ENCODE peak calls at places on chromosomes 12 and 14, in five cellular contexts. N, J, Y, I and G are unnamed samples.

GRCh38 chr12:16348435-16349131 is 1.1 kb downstream of the MGST1 start:
- DNase-seq in N (no peak), J (no peak), Y (no peak), I (no peak), G (no peak)

GRCh38 chr14:50936882-50937281 is 7.4 kb downstream of the PYGL start:
- DNase-seq in N (no peak), J (no peak), Y (no peak), I (no peak), G (no peak)

GRCh38 chr14:52473557-52473956 is 78.7 kb downstream of the TXNDC16 start:
- DNase-seq in N (no peak), J (no peak), Y (no peak), I (no peak), G (no peak)

GRCh38 chr14:89228921-89229639 is 188.0 kb downstream of the FOXN3 start:
- DNase-seq in N (no peak), J (no peak), Y (no peak), I (no peak), G (no peak)

GRCh38 chr12:129927316-129927900 is 23.6 kb upstream of the TMEM132D start:
- DNase-seq in N (no peak), J (no peak), Y (no peak), I (no peak), G (no peak)

GRCh38 chr12:130713581-130713991 is 2.5 kb downstream of the RIMBP2 start:
- DNase-seq in N (no peak), J (no peak), Y (no peak), I (no peak), G (peak)

GRCh38 chr12:94560416-94561221 is 89.7 kb downstream of the TMCC3 start:
- DNase-seq in N (peak), J (no peak), Y (peak), I (no peak), G (peak)

GRCh38 chr12:96397756-96398421 is 2.4 kb downstream of the CDK17 start:
- DNase-seq in N (no peak), J (no peak), Y (no peak), I (no peak), G (no peak)

GRCh38 chr12:123516221-123516780 is 17.2 kb downstream of the RILPL1 start:
- DNase-seq in N (no peak), J (no peak), Y (no peak), I (no peak), G (no peak)

GRCh38 chr12:46524778-46525177 is 152.2 kb upstream of the SLC38A2 start:
- DNase-seq in N (peak), J (peak), Y (no peak), I (peak), G (no peak)

GRCh38 chr14:20302042-20302761 is 3.5 kb downstream of the TTC5 start:
- DNase-seq in N (no peak), J (no peak), Y (no peak), I (no peak), G (no peak)

GRCh38 chr12:96218989-96219678 is 25.0 kb downstream of the ELK3 start:
- DNase-seq in N (peak), J (no peak), Y (no peak), I (no peak), G (no peak)

GRCh38 chr12:113070117-113070906 is 13.8 kb downstream of the DTX1 start:
- DNase-seq in N (peak), J (no peak), Y (peak), I (no peak), G (peak)

GRCh38 chr12:117045175-117045997 is 53.8 kb downstream of the TESC start:
- DNase-seq in N (no peak), J (no peak), Y (no peak), I (no peak), G (no peak)
- TF ChIP-seq POLR2AphosphoS5 in N (no peak), J (no peak), Y (no peak), I (no peak), G (no peak)

GRCh38 chr14:68248481-68249255 is 429.1 kb downstream of the RAD51B start:
- DNase-seq in N (no peak), J (no peak), Y (no peak), I (peak), G (peak)
- TF ChIP-seq POLR2A in N (no peak), J (no peak), Y (no peak), I (no peak), G (no peak)

GRCh38 chr12:49945394-49946080 is 5.0 kb upstream of the AQP2 start:
- DNase-seq in N (no peak), J (peak), Y (peak), I (peak), G (peak)
- TF ChIP-seq POLR2AphosphoS5 in N (no peak), J (no peak), Y (no peak), I (no peak), G (peak)

GRCh38 chr12:53995311-53996187 is 4.4 kb upstream of the HOXC9 start:
- DNase-seq in N (no peak), J (peak), Y (no peak), I (peak), G (peak)
- TF ChIP-seq POLR2A in N (peak), J (no peak), Y (no peak), I (peak), G (no peak)

DNA sequence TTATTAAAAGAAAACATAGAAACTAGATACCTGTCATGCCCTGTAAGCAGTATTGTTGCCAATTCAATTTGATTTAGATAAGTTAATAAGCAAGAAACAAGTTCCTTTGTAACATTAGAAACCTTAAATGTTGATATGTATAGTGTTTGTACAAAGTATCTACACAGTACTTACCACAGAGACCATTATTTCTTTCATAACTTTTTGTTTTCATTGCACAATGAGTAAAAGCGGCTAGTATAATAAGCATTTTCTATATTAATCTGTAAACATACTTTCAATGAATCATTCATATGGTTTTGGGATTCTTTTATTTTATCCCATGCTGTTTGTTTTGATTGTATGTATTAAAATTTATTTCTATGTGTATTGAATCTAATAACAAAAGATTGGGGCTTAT is 305.2 kb downstream of the TTC6 start:
- DNase-seq in N (no peak), J (no peak), Y (no peak), I (no peak), G (no peak)
- TF ChIP-seq POLR2AphosphoS5 in N (no peak), J (no peak), Y (no peak), I (no peak), G (no peak)

GRCh38 chr12:53044052-53044581 is 5.7 kb upstream of the TNS2 start:
- DNase-seq in N (no peak), J (no peak), Y (no peak), I (no peak), G (no peak)

GRCh38 chr12:53044896-53045571 is 4.8 kb upstream of the TNS2 start:
- DNase-seq in N (no peak), J (no peak), Y (no peak), I (no peak), G (no peak)

GRCh38 chr12:53039851-53040250 is 10.0 kb upstream of the TNS2 start:
- DNase-seq in N (no peak), J (no peak), Y (no peak), I (no peak), G (no peak)

GRCh38 chr12:53045646-53046045 is 4.2 kb upstream of the TNS2 start:
- DNase-seq in N (no peak), J (no peak), Y (no peak), I (no peak), G (no peak)

DNA sequence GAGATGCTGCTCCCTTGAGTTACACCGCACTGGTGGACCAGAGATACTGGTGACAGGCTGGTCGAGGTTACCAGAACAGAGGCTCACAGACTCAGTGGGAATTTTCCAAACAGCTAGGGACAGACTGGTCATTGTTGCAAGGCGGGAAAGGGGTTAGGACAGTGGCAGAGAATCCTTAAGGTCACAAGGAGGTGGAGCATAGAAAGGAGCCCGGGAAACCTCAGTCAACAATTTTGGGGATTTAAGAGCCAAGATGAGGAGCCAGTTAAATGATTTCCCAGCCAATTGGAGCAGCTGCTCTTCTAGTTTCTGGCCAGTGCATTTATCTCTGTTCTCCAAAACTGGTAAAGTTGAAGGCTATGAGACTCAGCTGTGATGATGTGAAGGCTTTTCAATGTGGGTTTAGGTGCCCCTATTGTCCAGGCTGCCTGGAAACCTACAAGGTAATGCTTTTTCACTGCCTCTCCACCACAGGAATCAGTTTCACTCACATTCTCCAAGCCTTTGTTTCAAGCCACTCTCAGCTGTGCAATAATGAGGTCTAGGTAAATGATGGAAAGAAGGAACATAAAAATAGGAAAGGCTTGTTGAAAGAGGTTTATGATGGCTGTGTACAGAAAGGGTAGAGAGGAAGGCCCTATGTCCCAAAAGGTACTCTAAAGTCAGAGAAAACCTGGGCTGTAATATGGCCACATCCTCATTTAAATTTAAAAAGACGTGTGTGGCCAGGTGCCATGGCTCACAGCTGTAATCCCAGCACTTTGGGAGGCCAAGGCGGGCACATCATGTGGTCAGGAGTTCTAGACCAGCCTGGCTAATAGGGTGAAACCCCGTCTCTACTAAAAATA is 7.0 kb upstream of the TNS2 start:
- DNase-seq in N (no peak), J (no peak), Y (no peak), I (no peak), G (no peak)
- TF ChIP-seq POLR2A in N (no peak), J (no peak), Y (peak), I (no peak), G (no peak)

GRCh38 chr12:41234672-41235071 is 46.6 kb downstream of the PDZRN4 start:
- DNase-seq in N (no peak), J (no peak), Y (no peak), I (no peak), G (no peak)
- TF ChIP-seq POLR2AphosphoS5 in N (no peak), J (no peak), Y (no peak), I (no peak), G (no peak)

DNA sequence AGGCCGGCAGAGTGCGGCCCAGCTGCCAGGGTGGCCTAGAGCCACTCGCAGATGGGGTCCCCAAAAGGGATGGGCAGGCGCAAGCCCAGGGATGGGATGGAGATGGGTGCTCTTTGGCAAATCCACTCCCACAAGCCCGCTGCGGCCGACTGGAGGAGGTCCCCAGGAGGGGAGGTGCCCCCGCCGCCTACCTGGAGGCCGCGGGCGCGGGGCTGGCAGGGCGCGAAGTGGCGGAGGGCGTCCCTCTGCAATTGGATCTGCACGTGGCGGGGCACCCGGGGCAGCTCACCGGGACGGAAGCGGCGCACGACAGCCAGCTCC is 730 bp downstream of the PPP1R3E start:
- DNase-seq in N (no peak), J (no peak), Y (no peak), I (no peak), G (no peak)
- TF ChIP-seq POLR2A in N (peak), J (peak), Y (peak), I (no peak), G (no peak)

DNA sequence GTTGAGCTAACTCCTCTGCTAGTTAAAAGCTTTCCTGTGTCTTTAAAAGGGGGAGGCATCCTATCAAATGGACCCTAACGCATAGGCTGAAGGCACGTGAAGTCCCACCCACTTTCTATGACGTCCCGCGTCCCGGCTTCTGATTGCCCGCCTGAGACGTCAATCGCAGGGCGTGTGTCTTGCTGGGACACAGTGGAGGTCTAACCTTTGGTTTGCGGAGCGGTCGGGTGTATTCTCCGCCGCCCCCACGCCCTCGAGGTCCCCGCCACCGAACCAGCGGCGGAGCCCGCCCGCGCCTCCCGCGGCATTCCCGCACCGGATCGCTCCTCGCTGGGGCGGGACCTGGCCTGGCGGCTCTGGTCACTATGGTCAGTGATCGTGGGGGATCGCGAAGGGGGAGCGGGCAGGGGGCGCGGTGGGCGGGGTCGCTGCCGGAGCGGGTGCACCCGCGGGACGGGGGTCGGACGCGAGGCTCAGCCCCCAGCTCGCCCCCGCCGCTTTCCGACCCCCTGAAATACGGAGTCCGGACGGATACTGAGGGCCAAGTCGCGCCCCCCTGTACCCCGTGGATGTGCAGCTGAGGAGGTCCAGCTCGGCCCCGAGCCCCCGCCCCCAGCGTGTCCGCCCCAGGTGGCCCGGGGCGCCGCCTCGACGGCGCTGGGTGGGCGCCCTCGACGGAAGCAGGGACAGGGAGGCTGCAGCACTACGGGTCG is at the start of gene OTUB2:
- DNase-seq in N (peak), J (peak), Y (peak), I (peak), G (peak)
- TF ChIP-seq POLR2AphosphoS5 in N (peak), J (no peak), Y (no peak), I (no peak), G (peak)